ENCODE peak calls at places on chromosomes 12 and 14, in nine cellular contexts. K, X, Y, H, O, C, T, G and E are unnamed samples.

GRCh38 chr12:27975222-27976136 is 2.9 kb upstream of the PTHLH start:
- DNase-seq in Y (no peak), H (peak), G (peak), C (no peak), K (no peak), X (no peak), O (peak), T (peak), E (no peak)

GRCh38 chr12:112997506-112997905 is 19.2 kb downstream of the OAS2 start:
- DNase-seq in G (no peak), X (no peak), C (no peak), O (no peak), Y (no peak), K (no peak), H (no peak), T (no peak), E (no peak)

GRCh38 chr12:59649203-59649602 is 53.4 kb downstream of the SLC16A7 start:
- DNase-seq in O (no peak), G (no peak), Y (no peak), X (no peak), K (no peak), H (peak), T (no peak), C (no peak), E (no peak)

GRCh38 chr14:95915326-95915725 is 38.7 kb downstream of the TUNAR start:
- DNase-seq in O (no peak), Y (no peak), K (no peak), G (no peak), H (no peak), T (peak), C (no peak), X (no peak), E (no peak)

GRCh38 chr14:90274019-90274418 is 17.7 kb downstream of the PSMC1 start:
- DNase-seq in O (no peak), H (no peak), C (peak), G (no peak), Y (no peak), X (no peak), T (no peak), K (no peak), E (no peak)

GRCh38 chr12:110965574-110965973 is 45.2 kb upstream of the MYL2 start:
- DNase-seq in T (no peak), X (peak), K (no peak), Y (no peak), C (no peak), O (no peak), H (no peak), G (no peak), E (no peak)

GRCh38 chr14:43981135-43981787 is 525.8 kb downstream of the FSCB start:
- DNase-seq in G (no peak), T (no peak), O (no peak), C (no peak), Y (no peak), H (no peak), X (no peak), K (no peak), E (no peak)

GRCh38 chr14:22982013-22982476 is 306 bp downstream of the AJUBA start:
- DNase-seq in G (no peak), T (peak), H (no peak), Y (no peak), O (no peak), C (no peak), K (no peak), X (no peak), E (no peak)

GRCh38 chr12:25675808-25676207 is 122.7 kb upstream of the LMNTD1 start:
- DNase-seq in H (no peak), G (no peak), T (peak), X (no peak), C (no peak), Y (no peak), O (no peak), K (no peak), E (no peak)

GRCh38 chr12:132465269-132466190 is 24.4 kb upstream of the FBRSL1 start:
- DNase-seq in H (no peak), G (no peak), X (no peak), Y (no peak), O (no peak), T (no peak), K (no peak), C (no peak), E (no peak)

GRCh38 chr12:45646851-45647581 is 82.5 kb upstream of the ARID2 start:
- DNase-seq in X (no peak), Y (no peak), K (no peak), H (no peak), T (no peak), G (no peak), C (no peak), O (no peak), E (no peak)

GRCh38 chr14:105622329-105622955 is 96.1 kb downstream of the TMEM121 start:
- DNase-seq in G (no peak), K (no peak), H (no peak), O (no peak), Y (no peak), C (no peak), T (no peak), X (no peak), E (no peak)

GRCh38 chr12:104722541-104723534 is 235.3 kb downstream of the SLC41A2 start:
- DNase-seq in C (no peak), O (no peak), H (no peak), G (no peak), Y (no peak), X (no peak), K (peak), T (peak), E (no peak)

GRCh38 chr14:32939254-32940065 is 781 bp downstream of the NPAS3 start:
- DNase-seq in G (peak), T (peak), H (peak), O (peak), Y (no peak), K (peak), X (no peak), C (no peak), E (no peak)

GRCh38 chr12:15700595-15700994 is 88.6 kb downstream of the EPS8 start:
- DNase-seq in K (no peak), T (no peak), G (peak), Y (no peak), C (peak), H (peak), X (no peak), O (no peak), E (peak)

GRCh38 chr14:56812364-56813103 is 2.3 kb upstream of the OTX2 start:
- DNase-seq in O (no peak), Y (no peak), X (no peak), C (no peak), H (no peak), G (no peak), T (peak), K (no peak), E (no peak)

GRCh38 chr14:90574640-90575131 is 177.9 kb downstream of the CALM1 start:
- DNase-seq in H (no peak), Y (no peak), C (no peak), K (peak), G (no peak), X (peak), O (no peak), T (no peak), E (no peak)

GRCh38 chr12:5612556-5613421 is 180.9 kb downstream of the NTF3 start:
- DNase-seq in Y (no peak), K (no peak), H (no peak), C (no peak), O (no peak), X (no peak), T (no peak), G (no peak), E (no peak)

GRCh38 chr14:84826349-84826748 is 703.6 kb upstream of the FLRT2 start:
- DNase-seq in X (no peak), K (no peak), O (no peak), H (no peak), T (no peak), G (no peak), Y (no peak), C (no peak), E (no peak)

GRCh38 chr14:73474952-73475351 is 15.8 kb upstream of the RIOX1 start:
- DNase-seq in Y (no peak), X (no peak), H (no peak), K (no peak), O (no peak), G (no peak), T (no peak), C (no peak), E (no peak)

GRCh38 chr14:56759633-56760032 is 50.6 kb downstream of the OTX2 start:
- DNase-seq in O (no peak), T (no peak), X (no peak), G (no peak), Y (no peak), H (no peak), C (no peak), K (no peak), E (no peak)

GRCh38 chr14:58216544-58216943 is 16.6 kb downstream of the ACTR10 start:
- DNase-seq in C (no peak), H (peak), Y (no peak), X (no peak), O (no peak), G (peak), T (no peak), K (no peak), E (no peak)

GRCh38 chr14:62546862-62547474 is 498.3 kb downstream of the KCNH5 start:
- DNase-seq in T (peak), H (peak), C (no peak), G (no peak), X (no peak), K (no peak), Y (no peak), O (no peak), E (no peak)

GRCh38 chr14:90551070-90551704 is 154.4 kb downstream of the CALM1 start:
- DNase-seq in T (no peak), Y (no peak), C (no peak), O (no peak), G (peak), H (no peak), K (no peak), X (no peak), E (no peak)

GRCh38 chr14:55136868-55137785 is 8.1 kb downstream of the LGALS3 start:
- DNase-seq in H (no peak), K (no peak), X (peak), T (no peak), G (peak), C (no peak), O (no peak), Y (peak), E (no peak)

GRCh38 chr14:75153295-75153694 is 23.1 kb downstream of the TMED10 start:
- DNase-seq in Y (no peak), X (no peak), H (no peak), T (no peak), C (no peak), G (no peak), O (no peak), K (no peak), E (no peak)

GRCh38 chr12:3097186-3097804 is 20.1 kb downstream of the TSPAN9 start:
- DNase-seq in H (peak), G (peak), K (no peak), X (no peak), O (no peak), Y (peak), C (no peak), T (no peak), E (no peak)

GRCh38 chr14:39740454-39740853 is 308.2 kb upstream of the FBXO33 start:
- DNase-seq in X (no peak), Y (no peak), T (no peak), O (no peak), G (no peak), K (no peak), H (no peak), C (no peak), E (no peak)

GRCh38 chr12:8145754-8146415 is 10.9 kb upstream of the ZNF705A start:
- DNase-seq in Y (peak), H (peak), T (peak), O (no peak), G (peak), K (no peak), C (no peak), X (peak), E (no peak)

GRCh38 chr12:53289891-53290290 is 5.5 kb upstream of the PFDN5 start:
- DNase-seq in C (no peak), Y (no peak), K (no peak), O (no peak), T (no peak), G (peak), X (no peak), H (peak), E (no peak)

GRCh38 chr14:76977793-76978730 is 50.4 kb downstream of the IRF2BPL start:
- DNase-seq in Y (no peak), K (no peak), C (peak), H (no peak), G (peak), T (peak), O (no peak), X (peak), E (no peak)